ENCODE peak calls at places on chromosomes 16 and 17, in five cellular contexts. T is body of pancreas, V is activated T-cell treated with anti-CD3 and anti-CD28 coated beads for 48 hours, S is B cell, A is NCI-H1105. D is an unnamed sample.

GRCh38 chr17:74870512-74870911 is 2.3 kb downstream of the FDXR start:
- DNase-seq in T (no peak), V (no peak), S (no peak), A (no peak), D (no peak)

GRCh38 chr17:5260542-5260941 is 21.5 kb upstream of the RABEP1 start:
- DNase-seq in T (no peak), V (no peak), S (no peak), A (no peak), D (no peak)

GRCh38 chr17:4710693-4711634 is 532 bp downstream of the ARRB2 start:
- DNase-seq in T (peak; percentile 16), V (peak; percentile 24), S (peak; percentile 61), A (no peak), D (no peak)

GRCh38 chr16:5193877-5194276 is 96.3 kb upstream of the EEF2KMT start:
- DNase-seq in T (no peak), V (no peak), S (no peak), A (no peak), D (no peak)

GRCh38 chr17:42016411-42016831 is 818 bp downstream of the DNAJC7 start:
- DNase-seq in T (no peak), V (no peak), S (no peak), A (no peak), D (no peak)

GRCh38 chr16:12754824-12755543 is 48.7 kb downstream of the CPPED1 start:
- DNase-seq in T (no peak), V (no peak), S (no peak), A (no peak), D (no peak)

GRCh38 chr17:82548681-82549303 is 29.3 kb downstream of the FOXK2 start:
- DNase-seq in T (no peak), V (no peak), S (no peak), A (no peak), D (no peak)

GRCh38 chr16:74700206-74701040 is at the start of gene MLKL:
- DNase-seq in T (peak; percentile 80), V (peak; percentile 57), S (peak; percentile 49), A (no peak), D (peak; percentile 4)

GRCh38 chr17:74362811-74363498 is 1.3 kb upstream of the BTBD17 start:
- DNase-seq in T (no peak), V (no peak), S (no peak), A (no peak), D (peak; percentile 23)

GRCh38 chr16:23700509-23700908 is 12.5 kb downstream of the ERN2 start:
- DNase-seq in T (no peak), V (no peak), S (no peak), A (no peak), D (peak; percentile 69)

GRCh38 chr17:65055280-65055707 is 1.2 kb downstream of the GNA13 start:
- DNase-seq in T (no peak), V (no peak), S (no peak), A (no peak), D (no peak)

GRCh38 chr17:17868637-17869522 is 32.1 kb upstream of the SREBF1 start:
- DNase-seq in T (no peak), V (no peak), S (no peak), A (no peak), D (no peak)

GRCh38 chr17:40321502-40322416 is 12.8 kb downstream of the RARA start:
- DNase-seq in T (peak; percentile 59), V (no peak), S (no peak), A (no peak), D (no peak)

D was measured in NCI-H526.